ENCODE peak calls at places on chromosomes 2 and 18, in six cellular contexts. One of them, this sample, is unnamed. For H3K9me3, the result is how much of the 10 kb centered on the place peaks cover.

GRCh38 chr2:64913357-64913869 is 75.8 kb upstream of the SLC1A4 start:
- DNase-seq in breast epithelium: no peak
- DNase-seq in NT2/D1: peak
- DNase-seq in CD4-positive, alpha-beta T cell: no peak
- DNase-seq in OCI-LY7: peak
- DNase-seq in sigmoid colon: no peak
- DNase-seq in this sample: no peak

GRCh38 chr2:14634885-14635871 is 2.7 kb downstream of the LRATD1 start:
- DNase-seq in OCI-LY7: no peak
- DNase-seq in sigmoid colon: peak
- DNase-seq in CD4-positive, alpha-beta T cell: no peak
- DNase-seq in breast epithelium: peak
- DNase-seq in NT2/D1: peak
- DNase-seq in this sample: no peak

GRCh38 chr2:64594563-64594989 is 59.1 kb downstream of the SERTAD2 start:
- DNase-seq in NT2/D1: no peak
- DNase-seq in sigmoid colon: no peak
- DNase-seq in breast epithelium: no peak
- DNase-seq in OCI-LY7: no peak
- DNase-seq in CD4-positive, alpha-beta T cell: no peak
- DNase-seq in this sample: no peak

GRCh38 chr2:218022851-218023530 is 20.2 kb upstream of the TNS1 start:
- DNase-seq in NT2/D1: no peak
- DNase-seq in OCI-LY7: no peak
- DNase-seq in sigmoid colon: peak
- DNase-seq in breast epithelium: peak
- DNase-seq in CD4-positive, alpha-beta T cell: no peak
- DNase-seq in this sample: no peak

GRCh38 chr18:26547302-26548143 is 830 bp downstream of the KCTD1 start:
- DNase-seq in OCI-LY7: peak
- DNase-seq in NT2/D1: no peak
- DNase-seq in breast epithelium: peak
- DNase-seq in CD4-positive, alpha-beta T cell: peak
- DNase-seq in sigmoid colon: peak
- DNase-seq in this sample: peak

GRCh38 chr2:72048881-72049477 is 98.7 kb downstream of the CYP26B1 start:
- DNase-seq in breast epithelium: no peak
- DNase-seq in NT2/D1: no peak
- DNase-seq in CD4-positive, alpha-beta T cell: no peak
- DNase-seq in sigmoid colon: no peak
- DNase-seq in OCI-LY7: no peak
- DNase-seq in this sample: no peak

GRCh38 chr2:127175821-127176354 is 44.2 kb downstream of the CYP27C1 start:
- DNase-seq in sigmoid colon: peak
- DNase-seq in OCI-LY7: no peak
- DNase-seq in NT2/D1: no peak
- DNase-seq in CD4-positive, alpha-beta T cell: no peak
- DNase-seq in breast epithelium: no peak
- DNase-seq in this sample: no peak

GRCh38 chr2:169260246-169260645 is 102.1 kb downstream of the LRP2 start:
- DNase-seq in breast epithelium: no peak
- DNase-seq in NT2/D1: peak
- DNase-seq in sigmoid colon: no peak
- DNase-seq in CD4-positive, alpha-beta T cell: no peak
- DNase-seq in OCI-LY7: no peak
- DNase-seq in this sample: no peak

GRCh38 chr2:11967946-11968465 is 221.6 kb downstream of the LPIN1 start:
- DNase-seq in sigmoid colon: no peak
- DNase-seq in OCI-LY7: no peak
- DNase-seq in NT2/D1: no peak
- DNase-seq in CD4-positive, alpha-beta T cell: no peak
- DNase-seq in breast epithelium: no peak
- DNase-seq in this sample: no peak

GRCh38 chr2:11975373-11975772 is 228.9 kb downstream of the LPIN1 start:
- DNase-seq in NT2/D1: no peak
- DNase-seq in CD4-positive, alpha-beta T cell: no peak
- DNase-seq in OCI-LY7: no peak
- DNase-seq in sigmoid colon: no peak
- DNase-seq in breast epithelium: no peak
- DNase-seq in this sample: no peak

GRCh38 chr2:11974573-11974972 is 228.1 kb downstream of the LPIN1 start:
- DNase-seq in CD4-positive, alpha-beta T cell: no peak
- DNase-seq in OCI-LY7: peak
- DNase-seq in breast epithelium: no peak
- DNase-seq in sigmoid colon: no peak
- DNase-seq in NT2/D1: no peak
- DNase-seq in this sample: no peak

GRCh38 chr2:11963966-11964365 is 217.5 kb downstream of the LPIN1 start:
- DNase-seq in NT2/D1: no peak
- DNase-seq in OCI-LY7: no peak
- DNase-seq in sigmoid colon: no peak
- DNase-seq in CD4-positive, alpha-beta T cell: no peak
- DNase-seq in breast epithelium: no peak
- DNase-seq in this sample: no peak

DNA sequence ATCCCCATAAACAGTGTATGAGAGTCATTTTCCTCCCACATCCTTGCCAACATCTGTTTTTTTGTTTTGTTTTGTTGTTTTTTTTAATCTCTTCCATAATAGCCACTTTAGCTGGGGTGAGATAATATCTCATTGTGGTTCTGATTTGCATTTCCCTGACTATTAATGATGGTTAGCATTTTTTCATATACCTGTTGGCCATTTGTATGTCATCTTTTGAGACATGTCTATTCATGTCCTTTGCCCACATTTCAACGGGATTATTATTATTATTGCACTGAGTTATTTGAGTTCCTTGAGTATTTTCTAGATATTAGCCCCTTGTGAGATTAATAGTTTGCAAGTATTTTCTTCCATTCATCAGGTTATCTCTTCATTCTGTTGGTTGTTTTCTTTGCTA is 223.3 kb downstream of the LPIN1 start:
- DNase-seq in CD4-positive, alpha-beta T cell: no peak
- DNase-seq in OCI-LY7: no peak
- DNase-seq in breast epithelium: no peak
- DNase-seq in sigmoid colon: no peak
- DNase-seq in NT2/D1: no peak
- DNase-seq in this sample: no peak
- H3K9me3 ChIP-seq in CD4-positive, alpha-beta T cell: under half
- H3K9me3 ChIP-seq in OCI-LY7: under half
- H3K9me3 ChIP-seq in breast epithelium: under half
- H3K9me3 ChIP-seq in sigmoid colon: under half
- H3K9me3 ChIP-seq in NT2/D1: under half
- H3K9me3 ChIP-seq in this sample: under half

GRCh38 chr2:203446071-203446481 is 89.0 kb downstream of the RAPH1 start:
- DNase-seq in NT2/D1: no peak
- DNase-seq in OCI-LY7: no peak
- DNase-seq in sigmoid colon: no peak
- DNase-seq in breast epithelium: no peak
- DNase-seq in CD4-positive, alpha-beta T cell: no peak
- DNase-seq in this sample: no peak
- H3K9me3 ChIP-seq in NT2/D1: under half
- H3K9me3 ChIP-seq in OCI-LY7: under half
- H3K9me3 ChIP-seq in sigmoid colon: under half
- H3K9me3 ChIP-seq in breast epithelium: under half
- H3K9me3 ChIP-seq in CD4-positive, alpha-beta T cell: under half
- H3K9me3 ChIP-seq in this sample: under half

GRCh38 chr18:70700496-70700895 is 411.7 kb downstream of the SOCS6 start:
- DNase-seq in OCI-LY7: no peak
- DNase-seq in sigmoid colon: no peak
- DNase-seq in NT2/D1: no peak
- DNase-seq in CD4-positive, alpha-beta T cell: no peak
- DNase-seq in breast epithelium: no peak
- DNase-seq in this sample: no peak
- H3K9me3 ChIP-seq in OCI-LY7: under half
- H3K9me3 ChIP-seq in sigmoid colon: under half
- H3K9me3 ChIP-seq in NT2/D1: under half
- H3K9me3 ChIP-seq in CD4-positive, alpha-beta T cell: under half
- H3K9me3 ChIP-seq in breast epithelium: under half
- H3K9me3 ChIP-seq in this sample: under half

GRCh38 chr2:179248024-179248348 is 16.6 kb downstream of the SESTD1 start:
- DNase-seq in OCI-LY7: no peak
- DNase-seq in CD4-positive, alpha-beta T cell: no peak
- DNase-seq in breast epithelium: no peak
- DNase-seq in sigmoid colon: no peak
- DNase-seq in NT2/D1: no peak
- DNase-seq in this sample: no peak
- H3K9me3 ChIP-seq in OCI-LY7: under half
- H3K9me3 ChIP-seq in CD4-positive, alpha-beta T cell: under half
- H3K9me3 ChIP-seq in breast epithelium: under half
- H3K9me3 ChIP-seq in sigmoid colon: under half
- H3K9me3 ChIP-seq in NT2/D1: under half
- H3K9me3 ChIP-seq in this sample: under half

GRCh38 chr2:95234286-95234785 is 27.0 kb downstream of the ZNF892 start:
- DNase-seq in CD4-positive, alpha-beta T cell: no peak
- DNase-seq in sigmoid colon: no peak
- DNase-seq in NT2/D1: no peak
- DNase-seq in OCI-LY7: no peak
- DNase-seq in breast epithelium: no peak
- DNase-seq in this sample: no peak

GRCh38 chr2:95240556-95240955 is 33.2 kb downstream of the ZNF892 start:
- DNase-seq in sigmoid colon: no peak
- DNase-seq in OCI-LY7: no peak
- DNase-seq in NT2/D1: no peak
- DNase-seq in breast epithelium: no peak
- DNase-seq in CD4-positive, alpha-beta T cell: no peak
- DNase-seq in this sample: no peak

GRCh38 chr2:95238131-95238530 is 30.8 kb downstream of the ZNF892 start:
- DNase-seq in NT2/D1: no peak
- DNase-seq in breast epithelium: no peak
- DNase-seq in OCI-LY7: no peak
- DNase-seq in CD4-positive, alpha-beta T cell: no peak
- DNase-seq in sigmoid colon: no peak
- DNase-seq in this sample: no peak

GRCh38 chr2:95234806-95235205 is 27.5 kb downstream of the ZNF892 start:
- DNase-seq in CD4-positive, alpha-beta T cell: no peak
- DNase-seq in OCI-LY7: no peak
- DNase-seq in sigmoid colon: no peak
- DNase-seq in NT2/D1: no peak
- DNase-seq in breast epithelium: no peak
- DNase-seq in this sample: no peak

DNA sequence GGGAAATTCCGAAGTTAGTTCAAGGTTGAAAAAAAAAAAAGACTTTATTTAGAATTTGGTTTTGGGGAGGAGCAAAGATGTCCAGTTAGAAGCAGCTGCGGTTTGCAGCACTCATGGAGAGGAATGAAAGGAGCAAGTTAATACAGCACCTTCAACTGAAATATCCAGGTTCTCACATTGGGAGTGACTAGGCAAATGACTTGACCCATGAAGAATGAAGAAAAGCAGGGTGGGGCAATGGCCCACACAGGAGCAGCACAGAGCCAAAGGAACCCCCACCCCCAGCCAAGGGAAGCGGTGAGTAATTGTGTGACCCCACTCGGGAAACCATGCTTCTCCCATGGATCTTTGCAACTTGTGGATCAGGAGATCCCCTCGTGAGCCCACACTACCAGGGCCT is 32.8 kb downstream of the ZNF892 start:
- DNase-seq in breast epithelium: no peak
- DNase-seq in OCI-LY7: no peak
- DNase-seq in CD4-positive, alpha-beta T cell: no peak
- DNase-seq in sigmoid colon: no peak
- DNase-seq in NT2/D1: no peak
- DNase-seq in this sample: no peak
- H3K9me3 ChIP-seq in breast epithelium: under half
- H3K9me3 ChIP-seq in OCI-LY7: under half
- H3K9me3 ChIP-seq in CD4-positive, alpha-beta T cell: under half
- H3K9me3 ChIP-seq in sigmoid colon: under half
- H3K9me3 ChIP-seq in NT2/D1: under half
- H3K9me3 ChIP-seq in this sample: under half

GRCh38 chr2:1997409-1997808 is 253.1 kb upstream of the PXDN start:
- DNase-seq in CD4-positive, alpha-beta T cell: no peak
- DNase-seq in OCI-LY7: no peak
- DNase-seq in breast epithelium: no peak
- DNase-seq in sigmoid colon: no peak
- DNase-seq in NT2/D1: no peak
- DNase-seq in this sample: no peak

GRCh38 chr2:1995584-1995983 is 251.3 kb upstream of the PXDN start:
- DNase-seq in sigmoid colon: no peak
- DNase-seq in OCI-LY7: no peak
- DNase-seq in CD4-positive, alpha-beta T cell: no peak
- DNase-seq in NT2/D1: no peak
- DNase-seq in breast epithelium: no peak
- DNase-seq in this sample: no peak

GRCh38 chr2:1995086-1995485 is 250.8 kb upstream of the PXDN start:
- DNase-seq in OCI-LY7: no peak
- DNase-seq in NT2/D1: no peak
- DNase-seq in breast epithelium: no peak
- DNase-seq in CD4-positive, alpha-beta T cell: no peak
- DNase-seq in sigmoid colon: no peak
- DNase-seq in this sample: no peak

GRCh38 chr2:1997976-1998375 is 253.7 kb upstream of the PXDN start:
- DNase-seq in CD4-positive, alpha-beta T cell: no peak
- DNase-seq in breast epithelium: no peak
- DNase-seq in sigmoid colon: no peak
- DNase-seq in OCI-LY7: no peak
- DNase-seq in NT2/D1: no peak
- DNase-seq in this sample: no peak

GRCh38 chr2:1995987-1996386 is 251.7 kb upstream of the PXDN start:
- DNase-seq in OCI-LY7: no peak
- DNase-seq in sigmoid colon: no peak
- DNase-seq in breast epithelium: no peak
- DNase-seq in NT2/D1: no peak
- DNase-seq in CD4-positive, alpha-beta T cell: no peak
- DNase-seq in this sample: no peak
- H3K9me3 ChIP-seq in OCI-LY7: under half
- H3K9me3 ChIP-seq in sigmoid colon: under half
- H3K9me3 ChIP-seq in breast epithelium: under half
- H3K9me3 ChIP-seq in NT2/D1: under half
- H3K9me3 ChIP-seq in CD4-positive, alpha-beta T cell: under half
- H3K9me3 ChIP-seq in this sample: under half

GRCh38 chr2:94993176-94994062 is 32.1 kb upstream of the MAL start:
- DNase-seq in OCI-LY7: no peak
- DNase-seq in NT2/D1: no peak
- DNase-seq in sigmoid colon: no peak
- DNase-seq in CD4-positive, alpha-beta T cell: no peak
- DNase-seq in breast epithelium: peak
- DNase-seq in this sample: no peak

GRCh38 chr2:94996401-94997100 is 29.0 kb upstream of the MAL start:
- DNase-seq in CD4-positive, alpha-beta T cell: no peak
- DNase-seq in NT2/D1: no peak
- DNase-seq in breast epithelium: no peak
- DNase-seq in sigmoid colon: peak
- DNase-seq in OCI-LY7: no peak
- DNase-seq in this sample: no peak

GRCh38 chr2:94994063-94994913 is 31.2 kb upstream of the MAL start:
- DNase-seq in sigmoid colon: no peak
- DNase-seq in breast epithelium: peak
- DNase-seq in OCI-LY7: no peak
- DNase-seq in NT2/D1: no peak
- DNase-seq in CD4-positive, alpha-beta T cell: no peak
- DNase-seq in this sample: no peak

GRCh38 chr2:94994914-94995236 is 30.6 kb upstream of the MAL start:
- DNase-seq in NT2/D1: no peak
- DNase-seq in breast epithelium: no peak
- DNase-seq in CD4-positive, alpha-beta T cell: no peak
- DNase-seq in OCI-LY7: no peak
- DNase-seq in sigmoid colon: no peak
- DNase-seq in this sample: no peak

DNA sequence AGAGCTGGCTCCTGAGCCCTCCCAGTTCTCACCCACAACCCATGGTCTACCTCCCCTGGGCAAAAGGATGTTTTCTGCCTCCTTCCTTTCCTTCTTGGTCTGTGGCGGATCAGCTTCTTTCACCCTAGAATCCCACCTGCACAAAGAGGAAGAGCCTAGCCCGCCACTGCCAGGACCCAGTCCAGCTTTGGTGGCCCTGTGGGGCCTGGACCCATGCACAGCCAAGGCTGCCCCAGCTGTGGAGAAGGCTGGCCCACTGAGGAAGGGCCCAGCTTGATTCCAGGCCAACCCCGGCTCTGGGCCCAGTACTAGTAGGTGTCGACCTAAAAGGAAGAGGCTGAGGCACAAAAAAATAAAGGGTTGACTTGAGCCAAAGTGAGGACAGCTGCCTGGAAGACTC is 30.0 kb upstream of the MAL start:
- DNase-seq in CD4-positive, alpha-beta T cell: no peak
- DNase-seq in OCI-LY7: no peak
- DNase-seq in sigmoid colon: no peak
- DNase-seq in NT2/D1: no peak
- DNase-seq in breast epithelium: peak
- DNase-seq in this sample: no peak
- H3K9me3 ChIP-seq in CD4-positive, alpha-beta T cell: under half
- H3K9me3 ChIP-seq in OCI-LY7: under half
- H3K9me3 ChIP-seq in sigmoid colon: under half
- H3K9me3 ChIP-seq in NT2/D1: under half
- H3K9me3 ChIP-seq in breast epithelium: under half
- H3K9me3 ChIP-seq in this sample: under half